ENCODE peak calls at places on chromosomes 2 and 18, in seven cellular contexts. S, W, X, H, L, C and Z are unnamed samples.

GRCh38 chr18:3525870-3526420 is 76.0 kb downstream of the TGIF1 start:
- DNase-seq in S (peak), W (peak), X (no peak), H (no peak), L (no peak), C (no peak), Z (peak)

GRCh38 chr2:181991171-181991885 is 5.7 kb downstream of the PPP1R1C start:
- DNase-seq in S (no peak), W (no peak), X (no peak), H (no peak), L (no peak), C (no peak), Z (peak)

GRCh38 chr2:80506563-80506962 is 202.0 kb upstream of the LRRTM1 start:
- DNase-seq in S (no peak), W (no peak), X (no peak), H (no peak), L (no peak), C (no peak), Z (no peak)

GRCh38 chr2:236715511-236715961 is 145.9 kb downstream of the ACKR3 start:
- DNase-seq in S (no peak), W (no peak), X (no peak), H (no peak), L (no peak), C (no peak), Z (no peak)

GRCh38 chr2:152587187-152587947 is 129.9 kb downstream of the PRPF40A start:
- DNase-seq in S (no peak), W (no peak), X (no peak), H (no peak), L (no peak), C (no peak), Z (no peak)

GRCh38 chr2:36450466-36451196 is 95.1 kb downstream of the CRIM1 start:
- DNase-seq in S (no peak), W (no peak), X (no peak), H (no peak), L (no peak), C (no peak), Z (no peak)

GRCh38 chr2:74206180-74206688 is 7.8 kb downstream of the MTHFD2 start:
- DNase-seq in S (no peak), W (peak), X (no peak), H (no peak), L (no peak), C (no peak), Z (no peak)

GRCh38 chr2:206993964-206994363 is 54.6 kb downstream of the CPO start:
- DNase-seq in S (no peak), W (no peak), X (no peak), H (no peak), L (no peak), C (no peak), Z (no peak)

GRCh38 chr2:188527701-188528100 is 236.0 kb downstream of the GULP1 start:
- DNase-seq in S (no peak), W (no peak), X (no peak), H (no peak), L (no peak), C (no peak), Z (no peak)